ENCODE peak calls at places on chromosome 11, in eight cellular contexts. V is stimulated activated CD4-positive, alpha-beta T cell treated with anti-CD3 and anti-CD28 coated beads, TNF-alpha, amount 100 ng/mL, for 4 hours; K is AML-193; P is Karpas-422; H is NCI-H524 treated with DMSO at 0.1 percent for 48 hours; R is left ventricle myocardium inferior; L is NCI-H82; S is pulmonary artery endothelial cell. I is an unnamed sample.

GRCh38 chr11:6405039-6405667 is 13.7 kb downstream of the APBB1 start:
- DNase-seq in S (no peak), P (no peak), V (no peak), K (no peak), R (no peak), L (no peak), H (no peak), I (no peak)

GRCh38 chr11:72589802-72590761 is 84.1 kb downstream of the PDE2A start:
- DNase-seq in K (no peak), L (peak), H (no peak), S (no peak), P (peak), V (no peak), R (peak), I (peak)

GRCh38 chr11:11335043-11335442 is 18.0 kb downstream of the CSNK2A3 start:
- DNase-seq in H (no peak), S (no peak), L (no peak), P (no peak), V (no peak), R (no peak), K (no peak), I (no peak)

GRCh38 chr11:47137476-47137875 is 39.2 kb downstream of the ARFGAP2 start:
- DNase-seq in S (no peak), K (no peak), P (no peak), L (no peak), R (no peak), H (no peak), V (no peak), I (no peak)

GRCh38 chr11:88183233-88183632 is 8.0 kb upstream of the RAB38 start:
- DNase-seq in P (no peak), K (no peak), H (no peak), V (no peak), L (no peak), R (no peak), S (no peak), I (no peak)

GRCh38 chr11:66883021-66883968 is 26.4 kb downstream of the LRFN4 start:
- DNase-seq in L (peak), S (peak), R (no peak), H (no peak), P (peak), K (peak), V (peak), I (peak)

GRCh38 chr11:8707541-8708270 is 25.1 kb downstream of the RPL27A start:
- DNase-seq in P (no peak), S (no peak), K (no peak), R (peak), L (no peak), V (no peak), H (no peak), I (no peak)

GRCh38 chr11:124277809-124278208 is 21.6 kb downstream of the OR8G5 start:
- DNase-seq in K (no peak), L (peak), S (no peak), H (no peak), V (no peak), P (no peak), R (no peak), I (no peak)

GRCh38 chr11:124896821-124897391 is 759 bp downstream of the ROBO4 start:
- DNase-seq in K (no peak), H (no peak), L (no peak), R (no peak), V (no peak), P (no peak), S (no peak), I (no peak)

GRCh38 chr11:8266246-8267241 is 2.9 kb upstream of the LMO1 start:
- DNase-seq in L (peak), K (no peak), S (no peak), P (no peak), H (no peak), R (no peak), V (no peak), I (no peak)

GRCh38 chr11:61760946-61761345 is 8.5 kb downstream of the MYRF start:
- DNase-seq in K (no peak), S (no peak), P (no peak), H (no peak), V (no peak), R (no peak), L (no peak), I (no peak)

GRCh38 chr11:93188726-93189125 is 9.1 kb downstream of the SLC36A4 start:
- DNase-seq in P (no peak), K (no peak), V (no peak), H (no peak), L (no peak), R (no peak), S (no peak), I (no peak)